ENCODE peak calls at places on chromosomes 12 and 14, in five cellular contexts. P is heart right ventricle, D is heart left ventricle, Z is IMR-90, J is BE2C. B is an unnamed sample.

GRCh38 chr14:90597961-90598360 is 201.1 kb downstream of the CALM1 start:
- DNase-seq in Z (no peak), J (no peak), D (no peak), P (no peak), B (no peak)

GRCh38 chr14:81062816-81063215 is 107.4 kb downstream of the TSHR start:
- DNase-seq in P (peak; percentile 3), Z (peak; percentile 0), J (peak; percentile 20), D (no peak), B (no peak)

GRCh38 chr12:58420496-58420895 is 479.1 kb downstream of the ATP23 start:
- DNase-seq in J (no peak), D (no peak), P (no peak), Z (no peak), B (no peak)

GRCh38 chr14:94129758-94130414 is 482 bp upstream of the IFI27L2 start:
- DNase-seq in P (peak; percentile 67), D (peak; percentile 62), J (no peak), Z (peak; percentile 34), B (peak; percentile 34)

GRCh38 chr12:102883204-102883799 is 33.7 kb downstream of the PAH start:
- DNase-seq in P (peak; percentile 20), D (no peak), J (peak; percentile 79), Z (no peak), B (peak; percentile 40)

GRCh38 chr12:49776858-49777257 is 35.5 kb downstream of the TMBIM6 start:
- DNase-seq in P (no peak), D (no peak), J (no peak), Z (no peak), B (no peak)

GRCh38 chr12:11946161-11946560 is 124.6 kb upstream of the BCL2L14 start:
- DNase-seq in P (no peak), Z (no peak), J (no peak), D (no peak), B (no peak)

GRCh38 chr12:13104403-13104802 is 936 bp upstream of the GSG1 start:
- DNase-seq in Z (no peak), P (no peak), J (no peak), D (no peak), B (no peak)

GRCh38 chr12:23049180-23049579 is 424.2 kb downstream of the ETNK1 start:
- DNase-seq in P (no peak), D (no peak), J (no peak), Z (peak; percentile 27), B (no peak)

GRCh38 chr12:90801776-90802175 is 153.2 kb downstream of the CCER1 start:
- DNase-seq in D (no peak), Z (peak; percentile 48), J (no peak), P (no peak), B (peak; percentile 31)

GRCh38 chr14:39050389-39050788 is 52.6 kb downstream of the SEC23A start:
- DNase-seq in Z (peak; percentile 85), D (no peak), J (no peak), P (no peak), B (no peak)

GRCh38 chr14:89445252-89445973 is 28.4 kb upstream of the FOXN3 start:
- DNase-seq in J (peak; percentile 22), P (no peak), D (no peak), Z (peak; percentile 33), B (no peak)

GRCh38 chr12:122395319-122395718 is 27.1 kb downstream of the CLIP1 start:
- DNase-seq in D (no peak), Z (peak; percentile 95), P (no peak), J (no peak), B (peak; percentile 44)

GRCh38 chr12:93050026-93050747 is 121.1 kb upstream of the EEA1 start:
- DNase-seq in Z (peak; percentile 63), D (no peak), J (no peak), P (peak; percentile 23), B (no peak)

GRCh38 chr14:59576332-59577294 is at the start of gene CCDC175:
- DNase-seq in Z (peak; percentile 71), P (peak; percentile 61), D (peak; percentile 69), J (peak; percentile 96), B (peak; percentile 66)

GRCh38 chr12:1839464-1839863 is 19.1 kb downstream of the LRTM2 start:
- DNase-seq in P (no peak), D (no peak), Z (no peak), J (no peak), B (no peak)

GRCh38 chr12:104729610-104730446 is 228.3 kb downstream of the SLC41A2 start:
- DNase-seq in J (no peak), P (no peak), Z (no peak), D (no peak), B (no peak)

GRCh38 chr14:70663707-70664179 is 22.0 kb downstream of the TTC9 start:
- DNase-seq in P (no peak), Z (peak; percentile 52), J (no peak), D (peak; percentile 17), B (peak; percentile 8)

GRCh38 chr14:66624319-66624937 is 116.5 kb downstream of the GPHN start:
- DNase-seq in Z (peak; percentile 69), J (peak; percentile 74), D (peak; percentile 44), P (peak; percentile 50), B (peak; percentile 14)

GRCh38 chr12:25828188-25828587 is 130.3 kb upstream of the RASSF8 start:
- DNase-seq in J (no peak), D (peak; percentile 19), Z (no peak), P (peak; percentile 13), B (no peak)

GRCh38 chr14:75877884-75878283 is 103.9 kb downstream of the TGFB3 start:
- DNase-seq in Z (no peak), J (no peak), D (no peak), P (no peak), B (no peak)

GRCh38 chr14:78154827-78155226 is 15.3 kb upstream of the NRXN3 start:
- DNase-seq in J (peak; percentile 28), Z (no peak), D (no peak), P (no peak), B (no peak)

GRCh38 chr12:77725611-77726010 is 105.1 kb upstream of the NAV3 start:
- DNase-seq in Z (peak; percentile 67), P (no peak), J (no peak), D (no peak), B (no peak)

GRCh38 chr14:32224731-32225377 is 21.8 kb upstream of the RNU6-8 start:
- DNase-seq in D (peak; percentile 37), J (peak; percentile 87), Z (peak; percentile 54), P (peak; percentile 30), B (peak; percentile 17)

GRCh38 chr14:24874514-24875202 is 175.3 kb downstream of the STXBP6 start:
- DNase-seq in D (no peak), P (no peak), J (no peak), Z (no peak), B (no peak)

GRCh38 chr14:26380616-26381015 is 217.2 kb downstream of the NOVA1 start:
- DNase-seq in Z (no peak), P (no peak), J (no peak), D (no peak), B (no peak)

GRCh38 chr14:33499687-33500086 is 451.2 kb downstream of the EGLN3 start:
- DNase-seq in Z (no peak), P (no peak), D (no peak), J (no peak), B (no peak)
- H3K4me3 ChIP-seq in Z (no peak overlapping the region), P (peak overlapping the region; percentile 36), D (peak overlapping the region; percentile 52), J (no peak overlapping the region), B (no peak overlapping the region)

DNA sequence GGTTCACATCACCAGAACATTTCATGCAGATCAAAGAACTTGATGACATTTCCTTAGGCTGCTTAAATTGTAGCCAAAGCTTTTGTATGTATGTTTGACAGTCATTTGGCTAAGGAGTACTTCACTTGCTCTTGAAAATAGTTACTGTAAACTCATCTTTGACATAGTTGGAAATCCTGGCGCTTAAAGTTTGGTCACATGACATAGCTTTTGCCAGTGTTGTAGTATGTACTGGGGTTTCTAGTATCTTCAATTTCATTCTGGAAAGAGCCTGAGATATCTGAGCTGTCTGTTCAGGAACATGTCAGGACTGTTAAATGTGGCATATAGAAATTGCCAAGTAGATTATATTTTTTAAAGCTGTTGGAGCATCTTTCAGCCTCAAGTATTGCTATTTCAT is 55.7 kb downstream of the WDR20 start:
- DNase-seq in J (no peak), D (no peak), P (no peak), Z (peak; percentile 22), B (no peak)
- H3K9me3 ChIP-seq in J (no peaks in the 10 kb centered on the region), D (no peaks in the 10 kb centered on the region), P (no peaks in the 10 kb centered on the region), Z (no peaks in the 10 kb centered on the region), B (no peaks in the 10 kb centered on the region)

GRCh38 chr12:120370343-120371243 is 1.6 kb upstream of the MSI1 start:
- DNase-seq in J (no peak), Z (no peak), P (no peak), D (no peak), B (no peak)
- H3K27me3 ChIP-seq in J (peaks cover 61% of the 10 kb centered on the region), Z (peaks cover 86% of the 10 kb centered on the region), P (peaks cover 67% of the 10 kb centered on the region), D (peaks cover 6% of the 10 kb centered on the region), B (peaks cover 64% of the 10 kb centered on the region)

GRCh38 chr12:69473229-69473628 is 3.0 kb downstream of the FRS2 start:
- DNase-seq in Z (no peak), D (no peak), P (no peak), J (no peak), B (no peak)
- H3K4me3 ChIP-seq in Z (no peak overlapping the region), D (no peak overlapping the region), P (no peak overlapping the region), J (no peak overlapping the region), B (no peak overlapping the region)

GRCh38 chr12:133256321-133256720 is 20.6 kb upstream of the ANHX start:
- DNase-seq in Z (no peak), P (no peak), D (no peak), J (no peak), B (no peak)
- H3K9me3 ChIP-seq in Z (peaks cover 5% of the 10 kb centered on the region), P (peaks cover 3% of the 10 kb centered on the region), D (peaks cover 13% of the 10 kb centered on the region), J (no peaks in the 10 kb centered on the region), B (peaks cover 2% of the 10 kb centered on the region)